ENCODE peak calls at places on chromosomes 16 and 17, in seven cellular contexts. One of them, this sample, is unnamed.

GRCh38 chr17:78291944-78292910 is 60.8 kb downstream of the TMEM235 start:
- DNase-seq in stimulated activated effector memory CD8-positive, alpha-beta T cell treated with anti-CD3 and anti-CD28 coated beads, Interleukin-12 subunit alpha, Interleukin-12 subunit beta, amount 100 ng/mL, for 72 hours: no peak
- DNase-seq in ELR: no peak
- DNase-seq in ureter: no peak
- DNase-seq in CD4-positive, alpha-beta memory T cell: no peak
- DNase-seq in GM03348: no peak
- DNase-seq in kidney tubule cell: no peak
- DNase-seq in this sample: no peak

GRCh38 chr17:77459018-77459755 is 318.4 kb downstream of the SEC14L1 start:
- DNase-seq in stimulated activated effector memory CD8-positive, alpha-beta T cell treated with anti-CD3 and anti-CD28 coated beads, Interleukin-12 subunit alpha, Interleukin-12 subunit beta, amount 100 ng/mL, for 72 hours: peak
- DNase-seq in ELR: no peak
- DNase-seq in ureter: no peak
- DNase-seq in CD4-positive, alpha-beta memory T cell: peak
- DNase-seq in GM03348: no peak
- DNase-seq in kidney tubule cell: no peak
- DNase-seq in this sample: no peak

GRCh38 chr16:13377143-13377542 is 475.7 kb downstream of the SHISA9 start:
- DNase-seq in stimulated activated effector memory CD8-positive, alpha-beta T cell treated with anti-CD3 and anti-CD28 coated beads, Interleukin-12 subunit alpha, Interleukin-12 subunit beta, amount 100 ng/mL, for 72 hours: no peak
- DNase-seq in ELR: no peak
- DNase-seq in ureter: no peak
- DNase-seq in CD4-positive, alpha-beta memory T cell: no peak
- DNase-seq in GM03348: no peak
- DNase-seq in kidney tubule cell: peak
- DNase-seq in this sample: no peak

GRCh38 chr16:84538441-84538840 is 34.0 kb upstream of the MEAK7 start:
- DNase-seq in stimulated activated effector memory CD8-positive, alpha-beta T cell treated with anti-CD3 and anti-CD28 coated beads, Interleukin-12 subunit alpha, Interleukin-12 subunit beta, amount 100 ng/mL, for 72 hours: no peak
- DNase-seq in ELR: no peak
- DNase-seq in ureter: no peak
- DNase-seq in CD4-positive, alpha-beta memory T cell: no peak
- DNase-seq in GM03348: no peak
- DNase-seq in kidney tubule cell: no peak
- DNase-seq in this sample: no peak

GRCh38 chr17:48547839-48548686 is 3.2 kb upstream of the HOXB2 start:
- DNase-seq in stimulated activated effector memory CD8-positive, alpha-beta T cell treated with anti-CD3 and anti-CD28 coated beads, Interleukin-12 subunit alpha, Interleukin-12 subunit beta, amount 100 ng/mL, for 72 hours: no peak
- DNase-seq in ELR: no peak
- DNase-seq in ureter: no peak
- DNase-seq in CD4-positive, alpha-beta memory T cell: peak
- DNase-seq in GM03348: peak
- DNase-seq in kidney tubule cell: peak
- DNase-seq in this sample: no peak

GRCh38 chr17:1298616-1299015 is 19.2 kb downstream of the TRARG1 start:
- DNase-seq in stimulated activated effector memory CD8-positive, alpha-beta T cell treated with anti-CD3 and anti-CD28 coated beads, Interleukin-12 subunit alpha, Interleukin-12 subunit beta, amount 100 ng/mL, for 72 hours: no peak
- DNase-seq in ELR: no peak
- DNase-seq in ureter: no peak
- DNase-seq in CD4-positive, alpha-beta memory T cell: peak
- DNase-seq in GM03348: peak
- DNase-seq in kidney tubule cell: peak
- DNase-seq in this sample: no peak

GRCh38 chr17:8453326-8453725 is 17.6 kb downstream of the NDEL1 start:
- DNase-seq in stimulated activated effector memory CD8-positive, alpha-beta T cell treated with anti-CD3 and anti-CD28 coated beads, Interleukin-12 subunit alpha, Interleukin-12 subunit beta, amount 100 ng/mL, for 72 hours: no peak
- DNase-seq in ELR: no peak
- DNase-seq in ureter: no peak
- DNase-seq in CD4-positive, alpha-beta memory T cell: no peak
- DNase-seq in GM03348: no peak
- DNase-seq in kidney tubule cell: no peak
- DNase-seq in this sample: no peak

GRCh38 chr17:64244165-64244564 is 18.9 kb downstream of the TEX2 start:
- DNase-seq in stimulated activated effector memory CD8-positive, alpha-beta T cell treated with anti-CD3 and anti-CD28 coated beads, Interleukin-12 subunit alpha, Interleukin-12 subunit beta, amount 100 ng/mL, for 72 hours: no peak
- DNase-seq in ELR: peak
- DNase-seq in ureter: no peak
- DNase-seq in CD4-positive, alpha-beta memory T cell: no peak
- DNase-seq in GM03348: peak
- DNase-seq in kidney tubule cell: peak
- DNase-seq in this sample: no peak

GRCh38 chr17:413016-413350 is 60.4 kb upstream of the RPH3AL start:
- DNase-seq in stimulated activated effector memory CD8-positive, alpha-beta T cell treated with anti-CD3 and anti-CD28 coated beads, Interleukin-12 subunit alpha, Interleukin-12 subunit beta, amount 100 ng/mL, for 72 hours: no peak
- DNase-seq in ELR: no peak
- DNase-seq in ureter: no peak
- DNase-seq in CD4-positive, alpha-beta memory T cell: peak
- DNase-seq in GM03348: no peak
- DNase-seq in kidney tubule cell: no peak
- DNase-seq in this sample: no peak

GRCh38 chr17:31499771-31500554 is 108.5 kb downstream of the RAB11FIP4 start:
- DNase-seq in stimulated activated effector memory CD8-positive, alpha-beta T cell treated with anti-CD3 and anti-CD28 coated beads, Interleukin-12 subunit alpha, Interleukin-12 subunit beta, amount 100 ng/mL, for 72 hours: no peak
- DNase-seq in ELR: no peak
- DNase-seq in ureter: no peak
- DNase-seq in CD4-positive, alpha-beta memory T cell: no peak
- DNase-seq in GM03348: no peak
- DNase-seq in kidney tubule cell: peak
- DNase-seq in this sample: peak

GRCh38 chr17:64786337-64786736 is 124.2 kb upstream of the SMURF2 start:
- DNase-seq in stimulated activated effector memory CD8-positive, alpha-beta T cell treated with anti-CD3 and anti-CD28 coated beads, Interleukin-12 subunit alpha, Interleukin-12 subunit beta, amount 100 ng/mL, for 72 hours: no peak
- DNase-seq in ELR: no peak
- DNase-seq in ureter: no peak
- DNase-seq in CD4-positive, alpha-beta memory T cell: no peak
- DNase-seq in GM03348: no peak
- DNase-seq in kidney tubule cell: peak
- DNase-seq in this sample: peak

GRCh38 chr16:52912565-52913173 is 140.0 kb downstream of the CHD9NB start:
- DNase-seq in stimulated activated effector memory CD8-positive, alpha-beta T cell treated with anti-CD3 and anti-CD28 coated beads, Interleukin-12 subunit alpha, Interleukin-12 subunit beta, amount 100 ng/mL, for 72 hours: no peak
- DNase-seq in ELR: peak
- DNase-seq in ureter: peak
- DNase-seq in CD4-positive, alpha-beta memory T cell: no peak
- DNase-seq in GM03348: peak
- DNase-seq in kidney tubule cell: peak
- DNase-seq in this sample: no peak

GRCh38 chr17:67227488-67227887 is 17.5 kb downstream of the HELZ start:
- DNase-seq in stimulated activated effector memory CD8-positive, alpha-beta T cell treated with anti-CD3 and anti-CD28 coated beads, Interleukin-12 subunit alpha, Interleukin-12 subunit beta, amount 100 ng/mL, for 72 hours: no peak
- DNase-seq in ELR: no peak
- DNase-seq in ureter: no peak
- DNase-seq in CD4-positive, alpha-beta memory T cell: no peak
- DNase-seq in GM03348: peak
- DNase-seq in kidney tubule cell: no peak
- DNase-seq in this sample: no peak

GRCh38 chr17:69898606-69899005 is 176.4 kb upstream of the KCNJ16 start:
- DNase-seq in stimulated activated effector memory CD8-positive, alpha-beta T cell treated with anti-CD3 and anti-CD28 coated beads, Interleukin-12 subunit alpha, Interleukin-12 subunit beta, amount 100 ng/mL, for 72 hours: no peak
- DNase-seq in ELR: no peak
- DNase-seq in ureter: no peak
- DNase-seq in CD4-positive, alpha-beta memory T cell: no peak
- DNase-seq in GM03348: peak
- DNase-seq in kidney tubule cell: no peak
- DNase-seq in this sample: no peak

GRCh38 chr17:9472094-9472493 is 103.5 kb downstream of the STX8 start:
- DNase-seq in stimulated activated effector memory CD8-positive, alpha-beta T cell treated with anti-CD3 and anti-CD28 coated beads, Interleukin-12 subunit alpha, Interleukin-12 subunit beta, amount 100 ng/mL, for 72 hours: peak
- DNase-seq in ELR: peak
- DNase-seq in ureter: no peak
- DNase-seq in CD4-positive, alpha-beta memory T cell: no peak
- DNase-seq in GM03348: no peak
- DNase-seq in kidney tubule cell: peak
- DNase-seq in this sample: no peak

GRCh38 chr17:50364715-50365114 is 8.3 kb downstream of the MRPL27 start:
- DNase-seq in stimulated activated effector memory CD8-positive, alpha-beta T cell treated with anti-CD3 and anti-CD28 coated beads, Interleukin-12 subunit alpha, Interleukin-12 subunit beta, amount 100 ng/mL, for 72 hours: no peak
- DNase-seq in ELR: peak
- DNase-seq in ureter: no peak
- DNase-seq in CD4-positive, alpha-beta memory T cell: no peak
- DNase-seq in GM03348: peak
- DNase-seq in kidney tubule cell: no peak
- DNase-seq in this sample: peak

GRCh38 chr16:84117482-84117843 is 721 bp upstream of the MBTPS1 start:
- DNase-seq in stimulated activated effector memory CD8-positive, alpha-beta T cell treated with anti-CD3 and anti-CD28 coated beads, Interleukin-12 subunit alpha, Interleukin-12 subunit beta, amount 100 ng/mL, for 72 hours: no peak
- DNase-seq in ELR: no peak
- DNase-seq in ureter: no peak
- DNase-seq in CD4-positive, alpha-beta memory T cell: no peak
- DNase-seq in GM03348: no peak
- DNase-seq in kidney tubule cell: peak
- DNase-seq in this sample: no peak

GRCh38 chr16:67719778-67720144 is 645 bp upstream of the GFOD2 start:
- DNase-seq in stimulated activated effector memory CD8-positive, alpha-beta T cell treated with anti-CD3 and anti-CD28 coated beads, Interleukin-12 subunit alpha, Interleukin-12 subunit beta, amount 100 ng/mL, for 72 hours: peak
- DNase-seq in ELR: peak
- DNase-seq in ureter: no peak
- DNase-seq in CD4-positive, alpha-beta memory T cell: no peak
- DNase-seq in GM03348: peak
- DNase-seq in kidney tubule cell: peak
- DNase-seq in this sample: no peak

This sample was measured in aorta.